ENCODE peak calls at places on chromosomes 2 and 18, in nine cellular contexts. E, C, K, W, M, A, G, N and Z are unnamed samples. For H3K9me3, the result is how much of the 10 kb centered on the place peaks cover.

GRCh38 chr2:187475499-187476248 is 27.6 kb upstream of the CALCRL start:
- DNase-seq in E (no peak), C (no peak), K (no peak), W (peak), M (no peak), A (no peak), G (no peak), N (no peak), Z (no peak)

GRCh38 chr2:25829377-25829704 is 48.9 kb downstream of the ASXL2 start:
- DNase-seq in E (no peak), C (no peak), K (no peak), W (peak), M (peak), A (no peak), G (no peak), N (no peak), Z (no peak)

GRCh38 chr2:164595031-164595430 is 26.3 kb downstream of the GRB14 start:
- DNase-seq in E (no peak), C (no peak), K (no peak), W (no peak), M (no peak), A (no peak), G (no peak), N (no peak), Z (no peak)

GRCh38 chr18:49628993-49629795 is 67.3 kb downstream of the LIPG start:
- DNase-seq in E (no peak), C (peak), K (no peak), W (no peak), M (no peak), A (no peak), G (peak), N (no peak), Z (no peak)

GRCh38 chr2:169260846-169261245 is 101.5 kb downstream of the LRP2 start:
- DNase-seq in E (no peak), C (no peak), K (no peak), W (no peak), M (no peak), A (no peak), G (no peak), N (no peak), Z (no peak)

GRCh38 chr2:70753031-70753430 is 15.0 kb downstream of the ADD2 start:
- DNase-seq in E (no peak), C (no peak), K (no peak), W (no peak), M (no peak), A (no peak), G (no peak), N (no peak), Z (no peak)

GRCh38 chr18:49850636-49851035 is 37.3 kb upstream of the ACAA2 start:
- DNase-seq in E (no peak), C (no peak), K (no peak), W (no peak), M (no peak), A (no peak), G (no peak), N (no peak), Z (no peak)

GRCh38 chr2:11346129-11346528 is 1.7 kb upstream of the ROCK2 start:
- DNase-seq in E (no peak), C (no peak), K (no peak), W (peak), M (no peak), A (no peak), G (no peak), N (no peak), Z (no peak)

GRCh38 chr2:109085912-109086742 is 42.9 kb upstream of the SH3RF3 start:
- DNase-seq in E (no peak), C (no peak), K (no peak), W (no peak), M (no peak), A (no peak), G (no peak), N (no peak), Z (no peak)

GRCh38 chr18:48636436-48636835 is 97.6 kb downstream of the CTIF start:
- DNase-seq in E (no peak), C (no peak), K (no peak), W (no peak), M (no peak), A (no peak), G (no peak), N (no peak), Z (no peak)

GRCh38 chr2:127094509-127095366 is 12.2 kb downstream of the BIN1 start:
- DNase-seq in E (no peak), C (peak), K (no peak), W (no peak), M (peak), A (no peak), G (peak), N (no peak), Z (no peak)

GRCh38 chr2:151978709-151979108 is 120.1 kb downstream of the CACNB4 start:
- DNase-seq in E (no peak), C (no peak), K (no peak), W (no peak), M (no peak), A (no peak), G (no peak), N (no peak), Z (no peak)

GRCh38 chr2:74690571-74690970 is 36.5 kb downstream of the SEMA4F start:
- DNase-seq in E (peak), C (no peak), K (peak), W (peak), M (peak), A (peak), G (no peak), N (peak), Z (no peak)

GRCh38 chr2:23350792-23351355 is 34.1 kb upstream of the KLHL29 start:
- DNase-seq in E (no peak), C (no peak), K (no peak), W (no peak), M (no peak), A (no peak), G (no peak), N (no peak), Z (no peak)

GRCh38 chr2:72092099-72092498 is 55.6 kb downstream of the CYP26B1 start:
- DNase-seq in E (no peak), C (no peak), K (no peak), W (no peak), M (no peak), A (no peak), G (no peak), N (no peak), Z (no peak)

GRCh38 chr2:157336137-157336721 is 10.6 kb upstream of the ERMN start:
- DNase-seq in E (peak), C (no peak), K (peak), W (peak), M (peak), A (no peak), G (no peak), N (no peak), Z (peak)

GRCh38 chr2:109351164-109351756 is 222.3 kb downstream of the SH3RF3 start:
- DNase-seq in E (no peak), C (peak), K (no peak), W (peak), M (peak), A (no peak), G (peak), N (peak), Z (no peak)

GRCh38 chr18:57431512-57432080 is 3.6 kb upstream of the ONECUT2 start:
- DNase-seq in E (no peak), C (no peak), K (no peak), W (no peak), M (no peak), A (no peak), G (no peak), N (no peak), Z (no peak)

GRCh38 chr2:44740678-44741077 is 200.8 kb upstream of the SIX3 start:
- DNase-seq in E (no peak), C (no peak), K (no peak), W (peak), M (peak), A (no peak), G (no peak), N (no peak), Z (no peak)

GRCh38 chr2:217804338-217804737 is 198.5 kb downstream of the TNS1 start:
- DNase-seq in E (no peak), C (peak), K (no peak), W (no peak), M (no peak), A (no peak), G (no peak), N (no peak), Z (no peak)

GRCh38 chr2:61470122-61470951 is 550 bp downstream of the USP34 start:
- DNase-seq in E (no peak), C (peak), K (peak), W (peak), M (no peak), A (no peak), G (peak), N (peak), Z (peak)

GRCh38 chr2:195322324-195322723 is 334.7 kb upstream of the SLC39A10 start:
- DNase-seq in E (no peak), C (no peak), K (no peak), W (no peak), M (no peak), A (no peak), G (no peak), N (no peak), Z (no peak)

GRCh38 chr2:2701176-2701781 is 370.2 kb upstream of the MYT1L start:
- DNase-seq in E (no peak), C (no peak), K (no peak), W (no peak), M (no peak), A (no peak), G (no peak), N (no peak), Z (no peak)

GRCh38 chr2:8500124-8501054 is 181.5 kb upstream of the ID2 start:
- DNase-seq in E (no peak), C (no peak), K (no peak), W (peak), M (peak), A (no peak), G (no peak), N (no peak), Z (no peak)

GRCh38 chr2:241445426-241445825 is 63.0 kb downstream of the STK25 start:
- DNase-seq in E (no peak), C (no peak), K (no peak), W (no peak), M (no peak), A (no peak), G (no peak), N (no peak), Z (no peak)

GRCh38 chr2:127051116-127051779 is 55.7 kb downstream of the BIN1 start:
- DNase-seq in E (no peak), C (peak), K (no peak), W (no peak), M (no peak), A (no peak), G (peak), N (no peak), Z (no peak)

GRCh38 chr2:11129598-11130449 is 25.4 kb upstream of the SLC66A3 start:
- DNase-seq in E (peak), C (peak), K (peak), W (peak), M (no peak), A (no peak), G (peak), N (no peak), Z (peak)

GRCh38 chr18:30527226-30527625 is 515.3 kb downstream of the DSC3 start:
- DNase-seq in E (no peak), C (no peak), K (no peak), W (no peak), M (no peak), A (no peak), G (no peak), N (no peak), Z (no peak)

GRCh38 chr2:234994340-234995321 is 42.8 kb downstream of the SH3BP4 start:
- DNase-seq in E (no peak), C (peak), K (no peak), W (no peak), M (no peak), A (no peak), G (no peak), N (no peak), Z (no peak)

GRCh38 chr2:208125242-208125641 is 918 bp upstream of the CRYGD start:
- DNase-seq in E (no peak), C (no peak), K (no peak), W (no peak), M (no peak), A (no peak), G (no peak), N (no peak), Z (no peak)

DNA sequence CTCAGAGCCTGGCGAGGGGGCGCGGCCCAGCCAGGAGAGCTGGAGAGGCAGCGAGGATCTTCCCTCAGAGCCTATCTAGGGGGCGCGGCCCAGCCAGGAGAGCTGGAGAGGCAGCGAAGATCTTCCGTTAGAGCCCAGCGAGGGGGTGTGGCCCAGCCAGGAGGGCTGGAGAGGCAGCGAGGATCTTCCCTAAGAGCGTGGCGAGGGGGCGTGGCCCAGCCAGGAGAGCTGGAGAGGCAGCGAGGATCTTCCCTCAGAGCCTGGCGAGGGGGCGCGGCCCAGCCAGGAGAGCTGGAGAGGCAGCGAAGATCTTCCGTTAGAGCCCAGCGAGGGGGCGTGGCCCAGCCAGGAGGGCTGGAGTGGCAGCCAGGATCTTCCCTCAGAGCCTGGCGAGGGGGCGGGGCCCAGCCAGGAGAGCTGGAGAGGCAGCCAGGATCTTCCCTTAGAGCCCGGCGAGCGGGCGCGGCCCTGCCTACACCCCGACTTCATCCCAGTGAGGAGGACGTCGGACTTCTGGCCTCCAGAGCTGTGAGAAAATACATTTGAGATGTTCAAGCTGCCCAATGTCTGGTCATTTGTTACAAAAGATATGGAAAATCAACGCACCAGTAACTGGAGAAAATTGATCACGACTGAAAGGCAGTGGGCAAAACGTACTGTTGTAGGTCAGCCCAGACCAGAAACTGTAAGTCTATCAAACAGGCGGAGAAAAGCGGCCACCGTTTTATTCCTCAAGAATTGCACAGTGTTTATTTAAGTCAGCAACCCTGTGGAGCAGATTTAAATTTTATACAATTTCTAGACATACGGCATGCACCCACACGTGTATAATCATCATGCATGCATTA is 63.5 kb upstream of the TMEM18 start:
- DNase-seq in E (no peak), C (peak), K (peak), W (peak), M (peak), A (peak), G (peak), N (peak), Z (peak)
- H3K27ac ChIP-seq in E (no peak), C (no peak), K (peak), W (peak), M (no peak), A (peak), G (no peak), N (peak), Z (no peak)

DNA sequence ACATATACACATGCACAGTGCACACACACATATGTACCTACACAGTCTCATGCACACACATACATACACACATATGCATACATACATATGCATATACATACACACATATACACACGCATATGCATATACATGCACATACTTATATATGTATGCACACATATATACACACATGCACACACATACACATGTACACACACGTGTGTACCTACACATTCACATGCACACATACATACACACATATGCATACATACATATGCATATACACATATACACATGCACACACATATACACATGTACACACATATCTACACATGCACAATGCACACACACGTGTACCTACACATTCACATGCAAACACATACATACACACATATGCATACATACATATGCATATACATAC is 100.3 kb upstream of the TWIST2 start:
- DNase-seq in E (no peak), C (no peak), K (no peak), W (no peak), M (no peak), A (no peak), G (no peak), N (no peak), Z (no peak)
- H3K9me3 ChIP-seq in E (under half), C (under half), K (under half), W (under half), M (under half), A (under half), G (under half), N (under half), Z (under half)

DNA sequence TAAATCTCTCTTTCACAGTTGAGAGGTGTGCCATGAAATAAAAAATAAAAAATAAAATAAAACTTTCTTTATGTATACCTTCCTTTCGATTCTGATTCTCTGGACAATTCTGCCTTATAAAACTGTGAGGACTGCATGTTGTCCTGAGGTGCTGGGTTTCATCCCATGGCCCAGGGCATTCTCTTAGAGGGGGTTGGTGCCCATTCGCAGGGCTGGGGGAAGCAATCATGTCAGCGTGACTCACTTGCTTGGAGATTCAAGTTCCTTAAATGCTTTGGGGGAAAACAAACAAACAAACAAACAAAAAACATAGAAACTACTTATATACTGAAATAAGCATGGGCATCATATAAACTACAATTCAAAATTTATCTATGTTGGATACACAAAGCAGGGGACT is 122.0 kb upstream of the ST6GAL2 start:
- DNase-seq in E (no peak), C (no peak), K (no peak), W (no peak), M (no peak), A (no peak), G (no peak), N (no peak), Z (no peak)
- H3K27ac ChIP-seq in E (no peak), C (no peak), K (no peak), W (no peak), M (no peak), A (no peak), G (no peak), N (no peak), Z (no peak)

DNA sequence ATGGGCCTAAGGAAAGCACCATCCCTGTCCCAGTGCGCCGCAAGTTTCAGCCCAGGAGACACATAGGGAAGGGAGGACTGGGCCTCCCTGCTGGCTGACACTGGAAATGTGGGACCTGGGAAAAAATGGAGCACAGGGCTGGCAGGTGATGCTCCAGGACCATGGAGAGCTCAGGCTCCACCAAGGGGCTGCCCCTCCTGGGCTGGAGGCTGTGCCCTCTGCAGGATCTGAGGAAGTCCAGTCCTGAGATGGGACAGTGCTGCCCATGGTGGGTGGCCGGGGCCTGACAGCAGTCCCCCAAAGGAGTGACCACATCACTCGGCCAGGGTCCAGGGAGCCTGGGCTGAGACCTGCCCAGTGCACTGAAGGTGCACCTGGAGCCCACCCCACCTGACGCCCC is 108.6 kb upstream of the TEKT4 start:
- DNase-seq in E (no peak), C (no peak), K (no peak), W (no peak), M (no peak), A (no peak), G (no peak), N (no peak), Z (no peak)
- H3K9me3 ChIP-seq in E (under half), C (under half), K (under half), W (under half), M (under half), A (under half), G (under half), N (half or more), Z (under half)

GRCh38 chr2:105103481-105103880 is 65.6 kb downstream of the MRPS9 start:
- DNase-seq in E (no peak), C (no peak), K (no peak), W (no peak), M (no peak), A (no peak), G (no peak), N (no peak), Z (no peak)
- H3K27ac ChIP-seq in E (no peak), C (peak), K (no peak), W (peak), M (no peak), A (no peak), G (no peak), N (peak), Z (no peak)